ENCODE peak calls at places on chromosomes 12 and 14, in five cellular contexts. One of them, this sample, is unnamed.

GRCh38 chr12:45612044-45612794 is 117.3 kb upstream of the ARID2 start:
- DNase-seq in adrenal gland: no peak
- DNase-seq in uterus: no peak
- DNase-seq in right atrium auricular region: no peak
- DNase-seq in Panc1: no peak
- DNase-seq in this sample: no peak

GRCh38 chr12:25810683-25811082 is 147.8 kb upstream of the RASSF8 start:
- DNase-seq in Panc1: no peak
- DNase-seq in uterus: no peak
- DNase-seq in right atrium auricular region: no peak
- DNase-seq in adrenal gland: no peak
- DNase-seq in this sample: no peak

GRCh38 chr12:76470028-76470939 is 89.3 kb downstream of the OSBPL8 start:
- DNase-seq in Panc1: no peak
- DNase-seq in adrenal gland: no peak
- DNase-seq in uterus: no peak
- DNase-seq in right atrium auricular region: no peak
- DNase-seq in this sample: no peak

GRCh38 chr14:62420853-62421252 is 624.4 kb downstream of the KCNH5 start:
- DNase-seq in uterus: no peak
- DNase-seq in adrenal gland: no peak
- DNase-seq in Panc1: no peak
- DNase-seq in right atrium auricular region: no peak
- DNase-seq in this sample: no peak

GRCh38 chr14:99522457-99522891 is 41.3 kb downstream of the CCNK start:
- DNase-seq in right atrium auricular region: no peak
- DNase-seq in adrenal gland: no peak
- DNase-seq in Panc1: no peak
- DNase-seq in uterus: peak
- DNase-seq in this sample: peak

GRCh38 chr12:47990351-47991105 is 13.7 kb downstream of the COL2A1 start:
- DNase-seq in adrenal gland: no peak
- DNase-seq in right atrium auricular region: no peak
- DNase-seq in uterus: no peak
- DNase-seq in Panc1: no peak
- DNase-seq in this sample: no peak

GRCh38 chr12:10243803-10244520 is 31.3 kb downstream of the GABARAPL1 start:
- DNase-seq in right atrium auricular region: no peak
- DNase-seq in adrenal gland: no peak
- DNase-seq in Panc1: no peak
- DNase-seq in uterus: no peak
- DNase-seq in this sample: no peak

GRCh38 chr14:91338369-91338768 is 79.3 kb downstream of the CCDC88C start:
- DNase-seq in adrenal gland: no peak
- DNase-seq in Panc1: no peak
- DNase-seq in uterus: no peak
- DNase-seq in right atrium auricular region: no peak
- DNase-seq in this sample: no peak

GRCh38 chr14:70857499-70857895 is 48.2 kb upstream of the MAP3K9 start:
- DNase-seq in uterus: no peak
- DNase-seq in adrenal gland: no peak
- DNase-seq in Panc1: no peak
- DNase-seq in right atrium auricular region: no peak
- DNase-seq in this sample: no peak

GRCh38 chr14:20413785-20414117 is 450 bp upstream of the TEP1 start:
- DNase-seq in adrenal gland: no peak
- DNase-seq in Panc1: no peak
- DNase-seq in right atrium auricular region: no peak
- DNase-seq in uterus: no peak
- DNase-seq in this sample: no peak

GRCh38 chr12:48853228-48853688 is 1.3 kb upstream of the DDX23 start:
- DNase-seq in right atrium auricular region: peak
- DNase-seq in adrenal gland: peak
- DNase-seq in Panc1: peak
- DNase-seq in uterus: peak
- DNase-seq in this sample: peak

GRCh38 chr14:102560436-102561261 is 31.8 kb upstream of the RCOR1 start:
- DNase-seq in right atrium auricular region: no peak
- DNase-seq in Panc1: no peak
- DNase-seq in adrenal gland: no peak
- DNase-seq in uterus: no peak
- DNase-seq in this sample: no peak

GRCh38 chr12:117744418-117744817 is 224.4 kb downstream of the KSR2 start:
- DNase-seq in uterus: no peak
- DNase-seq in right atrium auricular region: no peak
- DNase-seq in adrenal gland: no peak
- DNase-seq in Panc1: no peak
- DNase-seq in this sample: no peak

GRCh38 chr14:99566009-99566389 is 38.0 kb downstream of the CCDC85C start:
- DNase-seq in Panc1: no peak
- DNase-seq in adrenal gland: no peak
- DNase-seq in right atrium auricular region: no peak
- DNase-seq in uterus: no peak
- DNase-seq in this sample: no peak

GRCh38 chr12:78559441-78559840 is 305.1 kb upstream of the SYT1 start:
- DNase-seq in uterus: no peak
- DNase-seq in adrenal gland: no peak
- DNase-seq in right atrium auricular region: no peak
- DNase-seq in Panc1: no peak
- DNase-seq in this sample: no peak

DNA sequence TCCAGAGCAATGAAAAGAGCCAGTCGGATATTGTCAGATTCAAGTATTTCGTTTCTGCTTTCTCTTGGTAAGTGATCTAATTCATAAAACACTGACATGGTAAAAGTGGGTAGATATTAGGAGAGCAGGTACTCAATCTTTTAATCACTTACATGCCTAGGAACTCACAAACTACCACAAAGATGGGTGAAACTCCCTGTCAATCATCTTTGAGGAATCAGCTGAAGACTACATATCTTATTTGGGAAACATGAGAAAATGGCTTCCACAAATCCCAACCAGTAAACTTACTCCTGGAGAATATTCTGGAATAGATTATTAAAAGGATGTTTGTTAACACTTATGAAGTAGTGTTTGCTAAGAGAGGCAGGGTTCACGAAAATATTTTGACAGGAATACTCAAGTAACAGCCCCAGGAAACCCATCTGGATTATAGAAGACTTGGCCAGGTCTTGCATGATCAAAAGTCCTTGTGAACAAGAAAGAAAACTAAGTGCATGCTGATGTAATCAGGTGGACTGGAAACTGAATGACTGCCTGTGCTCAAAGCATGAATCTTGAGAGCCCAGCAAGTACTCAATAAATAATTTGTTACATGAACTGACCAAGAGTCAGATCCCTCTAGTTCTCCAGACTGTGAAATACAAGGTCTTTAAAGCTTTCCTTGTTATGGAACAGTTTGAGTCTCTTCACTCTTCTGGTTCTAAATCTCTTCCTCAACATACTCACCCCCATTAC is 15.5 kb downstream of the CNIH1 start:
- DNase-seq in adrenal gland: no peak
- DNase-seq in Panc1: no peak
- DNase-seq in uterus: no peak
- DNase-seq in right atrium auricular region: no peak
- DNase-seq in this sample: no peak
- H3K4me3 ChIP-seq in adrenal gland: no peak
- H3K4me3 ChIP-seq in Panc1: no peak
- H3K4me3 ChIP-seq in uterus: no peak
- H3K4me3 ChIP-seq in right atrium auricular region: no peak
- H3K4me3 ChIP-seq in this sample: no peak

GRCh38 chr12:108734200-108734906 is 3.0 kb upstream of the CORO1C start:
- DNase-seq in adrenal gland: no peak
- DNase-seq in uterus: no peak
- DNase-seq in Panc1: no peak
- DNase-seq in right atrium auricular region: no peak
- DNase-seq in this sample: no peak

GRCh38 chr12:108731105-108731865 is at the start of gene CORO1C:
- DNase-seq in adrenal gland: peak
- DNase-seq in right atrium auricular region: peak
- DNase-seq in uterus: peak
- DNase-seq in Panc1: no peak
- DNase-seq in this sample: peak

GRCh38 chr12:108732489-108732888 is 1.2 kb upstream of the CORO1C start:
- DNase-seq in adrenal gland: no peak
- DNase-seq in Panc1: no peak
- DNase-seq in uterus: no peak
- DNase-seq in right atrium auricular region: no peak
- DNase-seq in this sample: no peak

GRCh38 chr12:108731866-108732461 is 646 bp upstream of the CORO1C start:
- DNase-seq in adrenal gland: peak
- DNase-seq in Panc1: peak
- DNase-seq in right atrium auricular region: peak
- DNase-seq in uterus: peak
- DNase-seq in this sample: peak

DNA sequence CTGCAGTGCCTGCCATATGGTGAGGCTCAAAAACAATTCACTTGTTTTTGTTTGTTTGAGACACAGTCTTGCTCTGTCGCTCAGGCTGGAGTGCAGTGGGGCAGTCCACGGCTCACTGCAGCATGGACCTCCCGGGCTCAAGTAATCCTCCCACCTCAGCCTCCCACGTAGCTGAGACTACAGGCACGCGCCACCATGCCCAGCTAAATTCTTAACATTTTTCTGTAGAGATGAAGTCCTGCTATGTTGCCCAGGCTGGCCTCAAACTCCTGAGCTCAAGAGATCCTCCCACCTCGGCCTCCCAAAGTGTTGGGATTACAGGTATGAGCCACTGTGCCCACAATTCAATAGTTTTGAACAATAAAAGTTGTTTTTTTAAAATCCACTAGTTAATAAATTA is 1.8 kb upstream of the CORO1C start:
- DNase-seq in right atrium auricular region: no peak
- DNase-seq in Panc1: no peak
- DNase-seq in uterus: no peak
- DNase-seq in adrenal gland: no peak
- DNase-seq in this sample: no peak
- H3K27ac ChIP-seq in right atrium auricular region: peak
- H3K27ac ChIP-seq in Panc1: no peak
- H3K27ac ChIP-seq in uterus: peak
- H3K27ac ChIP-seq in adrenal gland: peak
- H3K27ac ChIP-seq in this sample: peak

DNA sequence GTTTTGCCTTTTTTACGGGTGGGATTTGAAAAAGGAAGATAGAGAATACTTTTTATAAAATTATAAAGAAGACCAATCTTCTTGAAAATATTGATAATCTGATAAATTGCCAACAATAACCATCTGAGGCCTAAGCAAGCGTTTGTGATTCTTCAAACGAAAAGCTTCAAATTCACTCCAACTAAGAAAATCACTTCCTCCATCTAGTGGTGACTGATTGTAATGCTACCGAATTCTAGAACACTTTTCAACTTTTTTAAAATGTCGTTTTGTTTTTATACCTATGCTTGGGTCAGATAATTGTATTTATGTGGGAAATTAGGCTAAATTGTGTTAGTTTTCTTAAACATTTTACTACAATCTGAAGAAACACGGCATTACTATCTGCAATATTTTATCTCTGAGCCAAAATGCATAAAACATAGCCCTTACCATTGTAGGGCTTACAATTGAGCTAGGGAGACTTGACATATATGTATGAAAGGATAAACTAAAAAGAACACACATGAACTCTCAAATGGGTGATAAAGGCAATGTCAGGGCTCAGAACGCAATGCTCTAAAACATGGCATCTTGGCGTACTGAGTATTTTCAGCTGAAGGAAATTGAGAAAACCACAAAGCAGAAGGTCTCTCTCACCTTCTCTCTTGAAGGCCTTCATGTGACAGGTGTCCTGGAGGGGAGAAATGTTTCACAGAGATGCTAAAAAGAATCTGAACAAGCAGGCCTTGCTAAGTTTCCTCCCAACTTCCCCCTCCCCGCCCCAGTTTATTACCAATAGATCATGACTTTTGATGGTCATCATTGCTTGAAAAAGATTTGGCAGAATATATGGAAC is 36.8 kb upstream of the G2E3 start:
- DNase-seq in uterus: no peak
- DNase-seq in right atrium auricular region: no peak
- DNase-seq in Panc1: peak
- DNase-seq in adrenal gland: no peak
- DNase-seq in this sample: no peak
- TF ChIP-seq CTCF in uterus: peak
- TF ChIP-seq CTCF in right atrium auricular region: peak
- TF ChIP-seq CTCF in Panc1: peak
- TF ChIP-seq CTCF in adrenal gland: peak
- TF ChIP-seq CTCF in this sample: peak

GRCh38 chr12:2803635-2804380 is 8.7 kb upstream of the ITFG2 start:
- DNase-seq in Panc1: no peak
- DNase-seq in right atrium auricular region: no peak
- DNase-seq in uterus: no peak
- DNase-seq in adrenal gland: no peak
- DNase-seq in this sample: no peak
- H3K4me3 ChIP-seq in Panc1: no peak
- H3K4me3 ChIP-seq in right atrium auricular region: no peak
- H3K4me3 ChIP-seq in uterus: no peak
- H3K4me3 ChIP-seq in adrenal gland: no peak
- H3K4me3 ChIP-seq in this sample: no peak